ENCODE peak calls at places on chromosomes 2 and 18, in six cellular contexts. Q is GM23338, J is PC-3, V is PC-9, B is MM.1S, F is SK-N-SH. X is an unnamed sample. For H3K36me3, H3F3A and H3K9me2, the result is how much of the 10 kb centered on the place peaks cover.

GRCh38 chr2:235709124-235709813 is 215.4 kb downstream of the AGAP1 start:
- DNase-seq in Q (no peak), J (peak), V (peak), B (no peak), F (no peak), X (peak)

GRCh38 chr2:10499911-10500521 is 51.9 kb upstream of the ODC1 start:
- DNase-seq in Q (no peak), J (no peak), V (no peak), B (no peak), F (no peak), X (no peak)

GRCh38 chr18:8609711-8610441 is 639 bp downstream of the RAB12 start:
- DNase-seq in Q (no peak), J (no peak), V (no peak), B (peak), F (peak), X (peak)

GRCh38 chr2:241835605-241836004 is 23.1 kb downstream of the PDCD1 start:
- DNase-seq in Q (no peak), J (no peak), V (no peak), B (no peak), F (no peak), X (no peak)

GRCh38 chr2:167900435-167900834 is 347.0 kb downstream of the STK39 start:
- DNase-seq in Q (no peak), J (no peak), V (no peak), B (no peak), F (no peak), X (no peak)

GRCh38 chr18:63837556-63837955 is 49.9 kb upstream of the SERPINB2 start:
- DNase-seq in Q (no peak), J (peak), V (no peak), B (no peak), F (no peak), X (no peak)

GRCh38 chr18:67428805-67429204 is 87.7 kb downstream of the DSEL start:
- DNase-seq in Q (no peak), J (peak), V (no peak), B (no peak), F (no peak), X (peak)

GRCh38 chr2:36489296-36489695 is 108.7 kb downstream of the FEZ2 start:
- DNase-seq in Q (no peak), J (peak), V (no peak), B (no peak), F (no peak), X (peak)

GRCh38 chr2:29192526-29192925 is 77.3 kb downstream of the CLIP4 start:
- DNase-seq in Q (no peak), J (peak), V (no peak), B (no peak), F (no peak), X (peak)

GRCh38 chr2:178526256-178526655 is 46.0 kb downstream of the PLEKHA3 start:
- DNase-seq in Q (no peak), J (no peak), V (no peak), B (no peak), F (no peak), X (no peak)

GRCh38 chr2:222960126-222960525 is 91.9 kb upstream of the KCNE4 start:
- DNase-seq in Q (no peak), J (no peak), V (no peak), B (no peak), F (no peak), X (peak)

GRCh38 chr2:212979799-212980198 is 171.6 kb downstream of the IKZF2 start:
- DNase-seq in Q (no peak), J (no peak), V (peak), B (no peak), F (peak), X (no peak)

GRCh38 chr2:28626376-28626775 is 125.3 kb upstream of the PPP1CB start:
- DNase-seq in Q (no peak), J (no peak), V (no peak), B (no peak), F (no peak), X (no peak)

GRCh38 chr2:127105656-127106456 is 1.1 kb downstream of the BIN1 start:
- DNase-seq in Q (peak), J (peak), V (no peak), B (no peak), F (peak), X (peak)

GRCh38 chr18:8496186-8496585 is 113.1 kb upstream of the RAB12 start:
- DNase-seq in Q (peak), J (no peak), V (no peak), B (no peak), F (no peak), X (no peak)

DNA sequence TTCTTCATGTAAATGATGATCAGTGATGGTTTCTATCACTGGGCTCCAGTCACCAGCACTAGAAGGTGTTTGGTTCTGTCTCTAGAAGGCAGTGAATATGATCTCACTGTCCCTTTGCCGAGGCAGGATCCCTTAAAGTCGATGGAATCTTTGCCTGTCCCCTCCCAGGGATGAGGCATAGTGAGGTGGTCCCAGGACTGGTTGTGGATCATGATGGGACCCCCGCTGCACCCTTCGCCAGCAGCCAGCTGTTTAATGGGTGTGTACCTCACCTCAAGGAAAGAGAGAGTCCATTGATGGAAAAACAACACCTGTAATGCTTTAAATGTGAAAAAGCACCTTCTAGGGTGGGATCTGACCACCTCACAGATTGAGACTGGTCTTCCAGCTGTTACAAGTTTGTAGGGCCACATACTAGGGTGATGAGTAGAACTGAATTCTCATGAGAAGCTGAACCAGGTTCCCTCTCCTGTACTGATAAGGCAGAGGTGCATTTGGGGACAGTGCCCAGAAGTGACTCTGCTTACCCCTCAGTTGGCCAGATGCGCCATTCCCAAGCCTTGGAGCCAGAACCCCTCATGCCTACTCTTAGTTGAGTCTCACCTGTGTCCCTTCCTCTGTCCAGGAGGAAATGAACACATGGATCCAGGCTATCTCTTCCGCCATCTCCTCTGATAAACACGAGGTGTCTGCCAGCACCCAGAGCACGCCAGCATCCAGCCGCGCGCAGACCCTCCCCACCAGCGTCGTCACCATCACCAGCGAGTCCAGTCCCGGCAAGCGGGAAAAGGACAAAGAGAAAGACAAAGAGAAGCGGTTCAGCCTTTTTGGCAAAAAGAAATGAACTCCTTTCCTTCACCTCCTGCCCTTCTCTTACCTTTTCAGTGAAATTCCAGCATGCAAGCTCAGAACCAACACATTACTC is 55.5 kb upstream of the EML6 start:
- DNase-seq in Q (no peak), J (no peak), V (no peak), B (no peak), F (no peak), X (no peak)
- H3K36me3 ChIP-seq in Q (under half), J (half or more), V (under half), B (under half), F (half or more), X (under half)

GRCh38 chr18:59272221-59272888 is 899 bp downstream of the RAX start:
- DNase-seq in Q (peak), J (no peak), V (no peak), B (peak), F (peak), X (peak)
- H3F3A ChIP-seq in Q (under half), J (under half), V (under half), B (under half), F (under half), X (under half)

GRCh38 chr18:56756971-56757370 is 105.8 kb downstream of the WDR7 start:
- DNase-seq in Q (no peak), J (no peak), V (no peak), B (no peak), F (no peak), X (no peak)
- H3K9me2 ChIP-seq in Q (under half), J (under half), V (under half), B (under half), F (under half), X (under half)

GRCh38 chr2:101892377-101892776 is 99.4 kb upstream of the IL1R2 start:
- DNase-seq in Q (no peak), J (no peak), V (no peak), B (no peak), F (no peak), X (no peak)
- H3K36me3 ChIP-seq in Q (under half), J (half or more), V (half or more), B (under half), F (half or more), X (half or more)

GRCh38 chr18:47109720-47110119 is 40.6 kb downstream of the HDHD2 start:
- DNase-seq in Q (no peak), J (no peak), V (no peak), B (no peak), F (no peak), X (no peak)

GRCh38 chr18:47109049-47109448 is 41.3 kb downstream of the HDHD2 start:
- DNase-seq in Q (peak), J (no peak), V (no peak), B (no peak), F (peak), X (no peak)

GRCh38 chr18:47115205-47115604 is 35.1 kb downstream of the HDHD2 start:
- DNase-seq in Q (no peak), J (no peak), V (no peak), B (no peak), F (no peak), X (no peak)

GRCh38 chr18:47110875-47111274 is 39.4 kb downstream of the HDHD2 start:
- DNase-seq in Q (no peak), J (no peak), V (no peak), B (no peak), F (no peak), X (no peak)

DNA sequence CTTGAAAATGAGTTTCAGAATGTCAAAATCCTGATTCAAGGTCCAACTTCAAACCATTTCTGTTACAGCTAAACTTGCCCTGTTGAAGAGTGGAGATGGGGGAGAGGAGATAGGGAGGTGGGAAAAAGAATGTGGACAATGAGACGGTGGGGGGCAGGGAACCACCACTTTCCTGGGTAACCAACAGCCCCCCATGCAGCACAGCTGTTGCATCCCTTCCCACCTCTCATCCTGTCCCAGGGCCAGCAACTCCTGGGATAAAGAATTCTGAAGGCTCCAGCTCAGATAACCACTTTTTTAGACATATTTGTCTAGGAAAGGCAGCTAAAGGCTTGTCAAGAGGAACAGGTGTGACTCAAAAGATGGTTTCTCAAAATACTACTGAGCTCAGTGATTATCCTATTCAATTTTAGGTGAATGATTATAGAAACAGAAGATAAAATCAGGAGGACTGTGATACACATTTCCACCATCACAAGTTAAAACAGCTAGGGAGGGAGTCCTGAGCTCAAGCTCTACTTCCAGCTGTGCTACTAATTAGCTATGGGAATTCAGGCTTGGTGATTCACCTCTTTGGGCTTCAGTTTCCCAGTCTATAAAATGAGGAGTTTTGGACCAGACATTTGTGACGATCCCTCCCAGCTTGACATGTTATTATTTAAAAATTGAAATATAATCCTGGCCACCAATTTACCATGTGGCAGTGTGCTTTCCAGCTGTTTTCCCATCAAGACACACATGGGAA is 36.3 kb downstream of the HDHD2 start:
- DNase-seq in Q (peak), J (no peak), V (no peak), B (no peak), F (no peak), X (peak)
- H3F3A ChIP-seq in Q (under half), J (under half), V (under half), B (under half), F (under half), X (under half)

DNA sequence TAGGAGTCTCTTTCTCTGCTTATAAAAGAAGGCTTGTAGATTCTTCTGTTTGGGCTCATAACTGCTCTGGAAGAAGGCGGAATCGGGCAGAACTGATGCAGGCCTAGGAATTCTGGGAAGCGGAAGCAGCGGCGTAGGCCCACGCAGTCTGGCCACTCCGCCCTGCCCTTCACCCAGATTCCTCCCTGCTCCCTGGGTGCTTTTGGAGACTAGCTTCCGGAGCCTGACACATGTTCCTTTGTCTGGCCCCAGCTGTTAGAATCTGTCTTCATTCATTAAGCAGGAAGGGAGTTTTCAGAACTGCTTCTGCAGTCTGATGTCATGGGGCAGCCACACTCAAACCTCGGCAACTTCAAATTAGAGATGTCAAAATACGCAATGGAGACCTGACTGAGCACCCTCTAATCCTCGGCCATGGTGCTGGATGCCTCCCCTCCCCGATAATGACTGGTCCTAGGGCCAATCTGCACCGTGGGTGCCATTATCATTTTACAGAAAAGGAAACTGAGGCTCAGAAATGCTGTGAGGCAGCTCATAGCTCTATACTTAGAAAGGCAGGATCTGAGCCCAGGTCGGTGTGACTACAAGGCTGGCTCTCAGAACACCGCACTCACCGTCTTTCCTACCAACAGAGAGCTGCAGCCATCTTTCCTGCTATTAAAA is 275.7 kb downstream of the MYCN start:
- DNase-seq in Q (no peak), J (no peak), V (no peak), B (no peak), F (no peak), X (no peak)
- H3K9me2 ChIP-seq in Q (under half), J (under half), V (under half), B (under half), F (under half), X (under half)

DNA sequence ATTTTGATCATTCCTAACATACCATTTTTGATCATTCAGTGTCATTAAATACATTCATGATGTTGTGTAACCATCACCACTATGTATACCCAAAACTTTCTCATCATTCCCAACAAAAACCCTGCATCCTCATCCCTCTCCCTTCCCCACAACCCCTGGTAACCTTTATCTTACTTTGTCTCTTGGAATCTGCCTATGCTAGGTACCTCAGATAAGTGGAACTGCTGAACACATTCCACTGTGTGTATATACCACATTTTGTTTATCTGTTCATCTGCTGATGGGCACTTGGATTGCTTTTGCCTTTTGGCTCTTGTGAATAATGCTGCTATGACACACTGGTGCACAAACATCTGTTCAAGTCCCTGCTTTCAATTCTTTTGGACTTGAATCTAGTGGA is 83.8 kb upstream of the TFCP2L1 start:
- DNase-seq in Q (no peak), J (no peak), V (no peak), B (no peak), F (no peak), X (peak)
- H3K36me3 ChIP-seq in Q (under half), J (under half), V (under half), B (under half), F (half or more), X (under half)